ENCODE peak calls at places on chromosomes 7 and 10, in five cellular contexts. G is cardiac muscle cell, K is right cardiac atrium, J is endodermal cell, O is A549. Y is an unnamed sample.

GRCh38 chr7:29413511-29414178 is 150.0 kb upstream of the PRR15 start:
- DNase-seq in J (no peak), K (no peak), O (no peak), G (no peak), Y (no peak)

GRCh38 chr7:128844777-128845311 is 14.6 kb downstream of the FLNC start:
- DNase-seq in J (no peak), K (peak; percentile 30), G (no peak), O (no peak), Y (no peak)

GRCh38 chr10:79379512-79380124 is 32.3 kb downstream of the PPIF start:
- DNase-seq in K (peak; percentile 87), G (peak; percentile 28), O (no peak), J (peak; percentile 47), Y (peak; percentile 17)

GRCh38 chr7:55574062-55574717 is 1.9 kb upstream of the VOPP1 start:
- DNase-seq in O (no peak), J (no peak), K (no peak), G (no peak), Y (no peak)

GRCh38 chr7:80783688-80784327 is 135.0 kb downstream of the SEMA3C start:
- DNase-seq in G (no peak), J (no peak), K (no peak), O (no peak), Y (no peak)

GRCh38 chr10:21969326-21970287 is 33.9 kb downstream of the DNAJC1 start:
- DNase-seq in K (no peak), O (no peak), J (no peak), G (no peak), Y (no peak)

GRCh38 chr10:127939786-127940330 is 33.0 kb downstream of the PTPRE start:
- DNase-seq in J (no peak), G (no peak), O (no peak), K (no peak), Y (no peak)

GRCh38 chr10:22874189-22874854 is 53.5 kb upstream of the ARMC3 start:
- DNase-seq in K (peak; percentile 53), J (no peak), O (no peak), G (no peak), Y (no peak)

GRCh38 chr7:27171636-27172387 is 2.3 kb downstream of the HOXA10 start:
- DNase-seq in G (no peak), J (peak; percentile 71), O (no peak), K (peak; percentile 8), Y (no peak)

GRCh38 chr10:95544783-95545500 is 16.2 kb downstream of the SORBS1 start:
- DNase-seq in G (no peak), J (no peak), K (no peak), O (no peak), Y (no peak)

GRCh38 chr10:85593226-85593625 is 773.4 kb downstream of the GRID1 start:
- DNase-seq in O (no peak), K (no peak), J (no peak), G (no peak), Y (no peak)

GRCh38 chr7:29488977-29489376 is 74.7 kb upstream of the PRR15 start:
- DNase-seq in K (no peak), J (no peak), O (no peak), G (no peak), Y (no peak)

GRCh38 chr7:13903997-13904396 is 85.5 kb downstream of the ETV1 start:
- DNase-seq in K (no peak), G (no peak), J (no peak), O (no peak), Y (no peak)

GRCh38 chr7:155618708-155619633 is 25.5 kb upstream of the RBM33 start:
- DNase-seq in G (no peak), O (peak; percentile 66), J (peak; percentile 59), K (no peak), Y (no peak)

GRCh38 chr10:71963756-71964668 is at the start of gene CHST3:
- DNase-seq in J (peak; percentile 84), G (peak; percentile 77), K (peak; percentile 94), O (no peak), Y (no peak)

GRCh38 chr10:116014859-116015258 is 258.1 kb downstream of the GFRA1 start:
- DNase-seq in K (no peak), O (no peak), J (no peak), G (peak; percentile 91), Y (no peak)

GRCh38 chr7:47475880-47476227 is 106.1 kb downstream of the TNS3 start:
- DNase-seq in G (no peak), O (no peak), K (no peak), J (no peak), Y (no peak)

GRCh38 chr7:14446829-14447228 is 455.7 kb downstream of the DGKB start:
- DNase-seq in G (no peak), J (peak; percentile 48), K (no peak), O (no peak), Y (no peak)

GRCh38 chr10:79310911-79311573 is 36.2 kb upstream of the PPIF start:
- DNase-seq in K (peak; percentile 61), O (no peak), J (no peak), G (no peak), Y (no peak)

GRCh38 chr7:10688544-10688943 is 285.1 kb upstream of the PHF14 start:
- DNase-seq in K (no peak), J (no peak), O (no peak), G (no peak), Y (no peak)

GRCh38 chr10:112346774-112347173 is 27.1 kb upstream of the ACSL5 start:
- DNase-seq in K (no peak), O (no peak), J (no peak), G (no peak), Y (no peak)

GRCh38 chr10:77605466-77605865 is 32.1 kb downstream of the KCNMA1 start:
- DNase-seq in K (no peak), J (peak; percentile 81), G (peak; percentile 35), O (no peak), Y (no peak)

GRCh38 chr7:24740821-24741220 is 16.4 kb downstream of the GSDME start:
- DNase-seq in J (no peak), G (no peak), K (no peak), O (no peak), Y (no peak)
- H3K27ac ChIP-seq in J (no peak overlapping the region), G (no peak overlapping the region), K (no peak overlapping the region), O (peak overlapping the region; percentile 95), Y (no peak overlapping the region)

DNA sequence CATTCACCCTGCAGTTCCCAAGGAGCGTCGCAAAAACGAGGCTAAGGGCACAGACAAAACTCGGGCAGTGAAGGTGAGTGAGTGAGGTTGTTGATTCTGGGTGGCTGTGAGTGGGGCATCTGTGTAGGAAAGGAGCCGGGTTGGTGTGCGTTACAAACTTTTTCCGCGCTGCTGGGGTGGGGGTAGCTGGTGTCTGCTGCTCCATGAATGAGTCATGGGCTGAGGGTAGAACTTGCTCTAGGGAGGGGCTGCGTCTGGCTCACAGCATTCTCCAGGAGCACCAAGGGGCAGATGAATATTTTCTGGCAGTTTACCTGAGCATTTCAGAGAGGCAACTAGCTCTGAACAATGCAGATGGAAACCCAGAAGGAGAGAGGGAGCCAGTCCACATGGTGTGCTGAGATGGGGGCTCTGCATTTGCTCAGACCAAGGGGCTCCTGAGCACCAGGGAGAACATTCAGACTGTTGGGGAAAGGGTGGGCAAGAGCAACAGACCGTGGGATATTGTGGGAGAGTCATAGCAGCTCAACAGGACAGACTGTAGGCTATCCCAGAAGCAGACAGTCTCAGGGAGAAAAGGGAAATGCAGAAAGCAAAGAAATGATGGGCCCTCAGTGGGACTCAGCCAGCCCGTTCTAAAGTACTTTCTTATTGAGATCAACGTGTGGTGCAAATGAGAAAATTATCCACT is 18.8 kb downstream of the NOBOX start:
- DNase-seq in K (no peak), G (no peak), J (peak; percentile 72), O (no peak), Y (no peak)
- H3K4me3 ChIP-seq in K (no peak overlapping the region), G (no peak overlapping the region), J (no peak overlapping the region), O (no peak overlapping the region), Y (no peak overlapping the region)

GRCh38 chr7:272108-272615 is 17.8 kb upstream of the FOXL3 start:
- DNase-seq in G (no peak), O (no peak), K (no peak), J (no peak), Y (no peak)
- H3K27ac ChIP-seq in G (no peak overlapping the region), O (no peak overlapping the region), K (no peak overlapping the region), J (no peak overlapping the region), Y (no peak overlapping the region)

GRCh38 chr7:44999245-45000095 is 531 bp upstream of the CCM2 start:
- DNase-seq in K (peak; percentile 100), G (peak; percentile 99), O (peak; percentile 83), J (peak; percentile 100), Y (peak; percentile 99)

GRCh38 chr7:45000096-45001032 is at the start of gene CCM2:
- DNase-seq in O (peak; percentile 36), J (no peak), K (peak; percentile 89), G (peak; percentile 79), Y (no peak)

GRCh38 chr7:45001138-45001694 is 1.2 kb downstream of the CCM2 start:
- DNase-seq in K (no peak), J (peak; percentile 68), G (no peak), O (no peak), Y (no peak)

GRCh38 chr7:45003789-45004188 is 3.8 kb downstream of the CCM2 start:
- DNase-seq in G (no peak), J (no peak), K (no peak), O (no peak), Y (no peak)

GRCh38 chr7:45001826-45002225 is 1.8 kb downstream of the CCM2 start:
- DNase-seq in G (no peak), K (no peak), O (no peak), J (no peak), Y (peak; percentile 57)
- H3K4me3 ChIP-seq in G (no peak overlapping the region), K (no peak overlapping the region), O (no peak overlapping the region), J (peak overlapping the region; percentile 89), Y (no peak overlapping the region)